ENCODE peak calls at places on chromosomes 1 and 21, in six cellular contexts. S is stimulated activated naive B cell treated with anti-CD40 and anti-IgM and Interleukin-4, amounts not matched to agents 10 μg/mL and 1 μg/mL and 100 μg/mL, for 72 hours; D is A673; W is colonic mucosa; J is GOT3; T is GM13976. A is an unnamed sample.

GRCh38 chr1:175845371-175845770 is 102.0 kb upstream of the TNR start:
- DNase-seq in T (no peak), J (no peak), D (no peak), S (no peak), W (no peak), A (no peak)

GRCh38 chr1:169933999-169934725 is 40.5 kb upstream of the SCYL3 start:
- DNase-seq in D (no peak), T (no peak), W (peak; percentile 75), S (no peak), J (no peak), A (no peak)

GRCh38 chr1:76330993-76331603 is 256.6 kb downstream of the ST6GALNAC3 start:
- DNase-seq in J (no peak), S (peak; percentile 22), D (peak; percentile 81), W (peak; percentile 39), T (peak; percentile 28), A (no peak)

GRCh38 chr21:32717851-32718316 is 9.9 kb downstream of the SYNJ1 start:
- DNase-seq in J (no peak), S (no peak), T (no peak), W (no peak), D (no peak), A (no peak)

GRCh38 chr1:76035053-76035452 is 39.5 kb upstream of the ST6GALNAC3 start:
- DNase-seq in W (peak; percentile 31), T (no peak), S (no peak), D (no peak), J (no peak), A (no peak)

GRCh38 chr21:43767980-43768867 is 7.9 kb downstream of the CSTB start:
- DNase-seq in J (no peak), T (no peak), W (peak; percentile 76), D (no peak), S (no peak), A (no peak)

GRCh38 chr1:91891969-91892368 is 6.0 kb upstream of the TGFBR3 start:
- DNase-seq in S (no peak), D (peak; percentile 48), T (no peak), J (no peak), W (no peak), A (no peak)

GRCh38 chr1:83503153-83503552 is 495.8 kb downstream of the TTLL7 start:
- DNase-seq in J (no peak), S (no peak), D (no peak), W (no peak), T (no peak), A (no peak)

GRCh38 chr1:151944110-151944858 is 35.0 kb upstream of the THEM4 start:
- DNase-seq in S (no peak), J (no peak), D (no peak), T (no peak), W (no peak), A (no peak)

GRCh38 chr1:199113265-199113869 is 474.5 kb downstream of the PTPRC start:
- DNase-seq in T (no peak), S (peak; percentile 19), J (peak; percentile 6), W (peak; percentile 61), D (peak; percentile 85), A (no peak)

GRCh38 chr1:183583466-183583865 is 6.8 kb downstream of the NCF2 start:
- DNase-seq in W (no peak), T (no peak), J (no peak), D (no peak), S (no peak), A (no peak)

GRCh38 chr1:235624751-235625192 is 24.8 kb downstream of the GNG4 start:
- DNase-seq in D (no peak), S (no peak), J (no peak), T (no peak), W (no peak), A (no peak)

GRCh38 chr1:116873680-116874271 is 35.9 kb upstream of the PTGFRN start:
- DNase-seq in J (no peak), T (no peak), S (no peak), D (peak; percentile 43), W (no peak), A (no peak)

GRCh38 chr1:222543817-222544216 is 4.1 kb downstream of the HHIPL2 start:
- DNase-seq in W (no peak), T (no peak), J (no peak), S (no peak), D (no peak), A (no peak)

GRCh38 chr1:84632975-84633427 is 57.3 kb downstream of the SSX2IP start:
- DNase-seq in D (peak; percentile 71), S (no peak), J (no peak), W (peak; percentile 57), T (no peak), A (no peak)

GRCh38 chr1:85605519-85606413 is 25.2 kb downstream of the CCN1 start:
- DNase-seq in S (no peak), J (no peak), W (no peak), T (no peak), D (peak; percentile 33), A (no peak)

GRCh38 chr1:232150770-232151548 is 479.0 kb downstream of the SIPA1L2 start:
- DNase-seq in T (no peak), J (no peak), W (no peak), S (no peak), D (no peak), A (no peak)

GRCh38 chr1:73980324-73981040 is 217.5 kb downstream of the LRRIQ3 start:
- DNase-seq in J (no peak), D (no peak), S (no peak), W (no peak), T (no peak), A (no peak)

GRCh38 chr1:50329332-50329932 is 93.8 kb downstream of the DMRTA2 start:
- DNase-seq in W (peak; percentile 89), J (no peak), T (no peak), S (no peak), D (no peak), A (no peak)

GRCh38 chr1:212039622-212040021 is 4.1 kb downstream of the DTL start:
- DNase-seq in T (no peak), D (no peak), W (no peak), S (no peak), J (no peak), A (no peak)

GRCh38 chr1:13662498-13662897 is 37.5 kb upstream of the PRDM2 start:
- DNase-seq in S (no peak), D (peak; percentile 95), J (no peak), W (no peak), T (no peak), A (no peak)

GRCh38 chr21:25961042-25961441 is 209.5 kb downstream of the APP start:
- DNase-seq in S (no peak), J (no peak), D (no peak), T (no peak), W (no peak), A (no peak)

GRCh38 chr1:23638786-23639241 is 52.8 kb upstream of the RPL11 start:
- DNase-seq in T (no peak), J (no peak), W (no peak), S (no peak), D (peak; percentile 78), A (no peak)

GRCh38 chr1:222329493-222330045 is 218.3 kb downstream of the HHIPL2 start:
- DNase-seq in T (no peak), J (no peak), D (no peak), S (no peak), W (no peak), A (no peak)

GRCh38 chr1:65069186-65069585 is 78.8 kb upstream of the AK4 start:
- DNase-seq in D (no peak), J (no peak), W (no peak), S (no peak), T (no peak), A (no peak)

GRCh38 chr1:2981388-2981787 is 39.9 kb upstream of the ACTRT2 start:
- DNase-seq in W (no peak), S (no peak), T (no peak), D (no peak), J (no peak), A (no peak)

GRCh38 chr1:76023669-76024407 is 50.7 kb upstream of the ST6GALNAC3 start:
- DNase-seq in J (no peak), T (no peak), D (no peak), S (no peak), W (no peak), A (no peak)

GRCh38 chr1:77316006-77316405 is 34.2 kb downstream of the AK5 start:
- DNase-seq in W (no peak), J (no peak), T (no peak), S (no peak), D (no peak), A (no peak)

GRCh38 chr21:40516336-40516735 is 330.6 kb downstream of the DSCAM start:
- DNase-seq in J (no peak), W (no peak), T (no peak), S (no peak), D (peak; percentile 10), A (no peak)

GRCh38 chr1:29230204-29230552 is 556 bp downstream of the MECR start:
- DNase-seq in T (no peak), S (no peak), W (no peak), J (no peak), D (no peak), A (no peak)

GRCh38 chr1:117093091-117093534 is 28.4 kb downstream of the TRIM45 start:
- DNase-seq in J (no peak), T (no peak), D (peak; percentile 59), S (no peak), W (peak; percentile 30), A (peak; percentile 67)

GRCh38 chr1:203175237-203176181 is at the start of gene MYBPH:
- DNase-seq in S (peak; percentile 23), J (no peak), W (no peak), T (no peak), D (no peak), A (no peak)

GRCh38 chr1:200401263-200401662 is 8.6 kb downstream of the ZNF281 start:
- DNase-seq in D (no peak), T (no peak), S (no peak), W (no peak), J (no peak), A (no peak)

GRCh38 chr1:226443439-226443838 is 35.5 kb upstream of the PARP1 start:
- DNase-seq in S (no peak), W (no peak), D (peak; percentile 30), J (no peak), T (no peak), A (no peak)

GRCh38 chr1:39196244-39197215 is 8.0 kb upstream of the MACF1 start:
- DNase-seq in D (peak; percentile 82), T (peak; percentile 56), W (no peak), J (no peak), S (no peak), A (no peak)

GRCh38 chr1:5993553-5994510 is 1.6 kb upstream of the NPHP4 start:
- DNase-seq in J (no peak), W (no peak), T (peak; percentile 45), S (no peak), D (no peak), A (no peak)

GRCh38 chr1:74412244-74412643 is 100.2 kb downstream of the LRRC53 start:
- DNase-seq in D (no peak), T (no peak), S (no peak), W (no peak), J (no peak), A (no peak)

GRCh38 chr21:36700961-36701911 is 2.3 kb downstream of the SIM2 start:
- DNase-seq in W (no peak), T (peak; percentile 32), S (no peak), D (no peak), J (no peak), A (no peak)